ENCODE peak calls at places on chromosomes 6 and 20, in four cellular contexts. Y, W, C and S are unnamed samples.

GRCh38 chr6:54020311-54020710 is 90.9 kb upstream of the MLIP start:
- DNase-seq in Y (no peak), W (no peak), C (no peak), S (no peak)

GRCh38 chr6:45780523-45780922 is 235.1 kb downstream of the CLIC5 start:
- DNase-seq in Y (no peak), W (no peak), C (no peak), S (no peak)

GRCh38 chr6:7777062-7777461 is 51.2 kb downstream of the BMP6 start:
- DNase-seq in Y (no peak), W (peak; percentile 5), C (no peak), S (no peak)

GRCh38 chr6:38179794-38180430 is 360.4 kb downstream of the ZFAND3 start:
- DNase-seq in Y (no peak), W (no peak), C (no peak), S (no peak)

GRCh38 chr20:41133709-41134361 is 3.5 kb upstream of the PLCG1 start:
- DNase-seq in Y (peak; percentile 94), W (no peak), C (no peak), S (no peak)

GRCh38 chr6:56524891-56525703 is 117.6 kb downstream of the DST start:
- DNase-seq in Y (no peak), W (no peak), C (no peak), S (no peak)

GRCh38 chr6:152669894-152670293 is 27.8 kb upstream of the MYCT1 start:
- DNase-seq in Y (no peak), W (peak; percentile 5), C (no peak), S (no peak)

GRCh38 chr6:74735304-74735703 is 470.5 kb downstream of the COL12A1 start:
- DNase-seq in Y (no peak), W (no peak), C (no peak), S (no peak)

GRCh38 chr20:3925899-3926638 is 36.9 kb downstream of the PANK2 start:
- DNase-seq in Y (no peak), W (no peak), C (no peak), S (no peak)

GRCh38 chr6:109791301-109791700 is 100.2 kb downstream of the FIG4 start:
- DNase-seq in Y (no peak), W (no peak), C (no peak), S (no peak)

GRCh38 chr20:37575884-37576283 is 48.2 kb upstream of the BLCAP start:
- DNase-seq in Y (peak; percentile 36), W (no peak), C (no peak), S (no peak)

GRCh38 chr20:16369441-16369840 is 203.8 kb downstream of the KIF16B start:
- DNase-seq in Y (no peak), W (no peak), C (no peak), S (no peak)

GRCh38 chr6:46262928-46263708 is 92.3 kb upstream of the ENPP5 start:
- DNase-seq in Y (no peak), W (no peak), C (no peak), S (no peak)

GRCh38 chr20:62122659-62123449 is 579 bp downstream of the LSM14B start:
- DNase-seq in Y (no peak), W (no peak), C (no peak), S (no peak)

GRCh38 chr20:50192364-50193168 is 1.9 kb downstream of the CEBPB start:
- DNase-seq in Y (peak; percentile 25), W (peak; percentile 92), C (no peak), S (no peak)

GRCh38 chr20:20887593-20888272 is 175.3 kb upstream of the RALGAPA2 start:
- DNase-seq in Y (no peak), W (no peak), C (no peak), S (no peak)

GRCh38 chr6:63441266-63441956 is 121.6 kb upstream of the LGSN start:
- DNase-seq in Y (no peak), W (no peak), C (no peak), S (no peak)

GRCh38 chr6:12014027-12014872 is 2.1 kb downstream of the HIVEP1 start:
- DNase-seq in Y (no peak), W (no peak), C (no peak), S (no peak)

GRCh38 chr20:33899106-33899505 is 88.0 kb downstream of the CHMP4B start:
- DNase-seq in Y (no peak), W (no peak), C (no peak), S (no peak)

GRCh38 chr6:162620067-162620466 is 107.5 kb downstream of the PRKN start:
- DNase-seq in Y (no peak), W (no peak), C (no peak), S (no peak)

GRCh38 chr6:162618463-162619002 is 109.0 kb downstream of the PRKN start:
- DNase-seq in Y (no peak), W (no peak), C (no peak), S (no peak)

GRCh38 chr6:162622572-162622971 is 105.0 kb downstream of the PRKN start:
- DNase-seq in Y (no peak), W (no peak), C (no peak), S (no peak)

GRCh38 chr6:162625846-162626540 is 101.6 kb downstream of the PRKN start:
- DNase-seq in Y (no peak), W (no peak), C (no peak), S (no peak)

DNA sequence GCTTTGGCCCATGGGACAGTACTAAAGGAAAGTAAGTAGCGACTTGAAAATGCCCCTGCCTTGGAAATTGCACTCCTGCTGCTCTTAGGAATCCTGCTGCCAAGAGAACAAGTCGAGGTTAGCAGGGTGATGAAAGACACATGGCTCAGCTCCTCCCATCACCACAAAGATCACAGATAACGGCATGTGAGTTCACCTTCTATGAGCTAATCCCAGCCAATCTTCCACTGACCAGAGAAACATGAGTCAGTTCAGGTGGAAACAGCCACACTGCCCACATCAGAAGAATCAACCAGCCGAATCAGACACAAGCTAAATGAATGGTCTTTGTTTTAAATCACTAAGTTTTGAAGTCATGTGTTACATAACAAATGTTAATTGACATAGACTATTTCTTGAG is 106.3 kb downstream of the PRKN start:
- DNase-seq in Y (no peak), W (peak; percentile 45), C (no peak), S (no peak)
- TF ChIP-seq YY1 in Y (no peak), W (no peak), C (no peak), S (no peak)

DNA sequence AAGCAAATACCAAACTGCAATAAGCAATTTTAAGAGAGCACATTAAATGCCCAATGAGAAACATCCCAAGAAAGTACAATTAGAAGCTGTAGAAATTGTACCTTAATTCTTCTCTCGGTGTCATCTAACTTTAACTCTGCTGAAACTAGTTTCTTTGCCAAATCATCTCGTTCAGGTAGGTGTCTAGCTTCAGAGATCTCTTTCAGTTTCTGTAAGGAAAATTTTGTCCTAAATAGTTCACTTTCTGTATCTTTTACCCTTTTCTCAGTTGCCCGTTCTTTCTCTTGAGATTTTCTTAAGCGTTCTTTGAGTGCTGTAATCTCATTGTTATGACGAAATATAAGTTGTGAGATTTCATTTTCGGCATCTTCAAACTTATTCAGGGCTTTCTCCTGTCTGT is 24.1 kb downstream of the LCA5 start:
- DNase-seq in Y (no peak), W (no peak), C (no peak), S (no peak)
- H3K4me3 ChIP-seq in Y (no peak overlapping the region), W (no peak overlapping the region), C (no peak overlapping the region), S (no peak overlapping the region)

GRCh38 chr20:44200983-44201382 is 9.6 kb downstream of the OSER1 start:
- DNase-seq in Y (no peak), W (no peak), C (no peak), S (no peak)

GRCh38 chr20:44199877-44200276 is 10.7 kb downstream of the OSER1 start:
- DNase-seq in Y (no peak), W (no peak), C (no peak), S (no peak)

GRCh38 chr20:44200371-44200770 is 10.2 kb downstream of the OSER1 start:
- DNase-seq in Y (no peak), W (no peak), C (no peak), S (no peak)

GRCh38 chr20:44196278-44196677 is 9.3 kb upstream of the JPH2 start:
- DNase-seq in Y (no peak), W (no peak), C (no peak), S (no peak)

GRCh38 chr20:44198872-44199271 is 11.7 kb downstream of the OSER1 start:
- DNase-seq in Y (no peak), W (no peak), C (no peak), S (no peak)
- TF ChIP-seq SUZ12 in Y (no peak), W (no peak), C (no peak), S (no peak)

GRCh38 chr6:138769102-138769676 is 4.4 kb upstream of the CCDC28A start:
- DNase-seq in Y (no peak), W (no peak), C (no peak), S (no peak)

DNA sequence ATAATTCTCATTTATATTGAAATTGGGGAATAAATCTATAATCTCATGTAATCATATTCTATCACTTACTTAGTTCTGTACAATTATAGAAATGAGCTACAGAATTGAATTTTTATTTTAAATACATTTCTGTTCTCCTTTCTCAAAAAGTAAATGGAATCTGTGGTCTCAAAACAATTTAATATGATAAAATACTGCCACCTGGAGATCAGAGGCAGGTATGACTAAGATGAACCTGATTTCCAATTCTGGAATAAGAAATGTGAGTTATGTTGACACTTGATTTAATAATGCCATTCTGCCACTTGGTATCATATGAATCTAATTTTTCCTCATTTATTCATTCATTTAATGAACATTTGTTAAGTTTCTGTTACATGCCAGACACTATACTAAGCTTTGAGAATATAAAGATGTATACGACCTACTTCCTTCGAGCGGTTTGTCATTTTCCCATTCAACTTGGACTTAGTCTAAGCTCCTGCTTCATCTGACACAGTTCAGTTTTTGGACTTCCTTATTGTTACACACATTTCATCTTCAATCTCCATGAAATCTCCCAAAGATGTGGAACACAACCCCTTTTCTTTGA is 7.6 kb upstream of the CCDC28A start:
- DNase-seq in Y (no peak), W (peak; percentile 48), C (no peak), S (no peak)
- TF ChIP-seq YY1 in Y (no peak), W (no peak), C (no peak), S (no peak)

GRCh38 chr20:4973330-4974097 is 27.8 kb downstream of the SLC23A2 start:
- DNase-seq in Y (peak; percentile 85), W (peak; percentile 99), C (no peak), S (no peak)
- H3K4me3 ChIP-seq in Y (peak overlapping the region; percentile 42), W (peak overlapping the region; percentile 43), C (no peak overlapping the region), S (no peak overlapping the region)